ENCODE peak calls at places on chromosomes 2 and 18, in nine cellular contexts. U, R, W, Z, B, J, A, Y and M are unnamed samples. For H3K27me3, the result is how much of the 10 kb centered on the place peaks cover.

GRCh38 chr18:22705328-22705727 is 227.8 kb upstream of the RBBP8 start:
- DNase-seq in W (no peak), R (no peak), J (no peak), B (peak), U (no peak), Z (no peak), Y (no peak), A (peak), M (no peak)

GRCh38 chr2:216991563-216991962 is 131.7 kb upstream of the TNP1 start:
- DNase-seq in B (peak), J (no peak), U (no peak), A (no peak), Z (no peak), Y (peak), W (peak), R (no peak), M (no peak)

GRCh38 chr2:20474757-20475566 is 28.1 kb downstream of the RHOB start:
- DNase-seq in J (no peak), R (no peak), Y (no peak), Z (no peak), W (no peak), U (no peak), A (no peak), B (no peak), M (no peak)

GRCh38 chr2:126385441-126385840 is 270.5 kb upstream of the GYPC start:
- DNase-seq in Z (no peak), W (no peak), B (no peak), Y (no peak), U (no peak), J (no peak), R (no peak), A (no peak), M (no peak)

GRCh38 chr2:220103596-220103995 is 476.2 kb downstream of the SLC4A3 start:
- DNase-seq in U (no peak), B (no peak), R (no peak), Y (no peak), A (no peak), W (no peak), Z (no peak), J (no peak), M (no peak)

GRCh38 chr18:48303883-48304282 is 105.3 kb downstream of the ZBTB7C start:
- DNase-seq in R (no peak), Z (no peak), J (no peak), W (no peak), B (no peak), A (no peak), Y (no peak), U (no peak), M (no peak)

GRCh38 chr2:201904529-201905420 is 98.4 kb downstream of the CDK15 start:
- DNase-seq in J (no peak), Y (no peak), A (peak), W (no peak), Z (no peak), R (no peak), B (peak), U (no peak), M (no peak)

GRCh38 chr18:36634573-36635216 is 194.1 kb downstream of the TPGS2 start:
- DNase-seq in W (no peak), Y (no peak), Z (no peak), U (no peak), R (no peak), J (no peak), A (peak), B (no peak), M (no peak)

GRCh38 chr2:200302940-200303727 is 3.4 kb upstream of the SPATS2L start:
- DNase-seq in R (no peak), B (no peak), A (peak), Y (no peak), W (no peak), U (no peak), Z (no peak), J (no peak), M (no peak)

GRCh38 chr2:127590386-127591190 is 55.1 kb downstream of the MYO7B start:
- DNase-seq in A (no peak), U (no peak), R (no peak), J (no peak), Y (no peak), Z (no peak), B (no peak), W (no peak), M (no peak)

GRCh38 chr2:71933467-71934319 is 214.0 kb downstream of the CYP26B1 start:
- DNase-seq in Z (no peak), A (peak), U (no peak), J (no peak), R (no peak), B (no peak), W (no peak), Y (no peak), M (peak)

GRCh38 chr2:199778655-199779054 is 72.3 kb downstream of the FTCDNL1 start:
- DNase-seq in W (no peak), J (no peak), R (no peak), Y (no peak), Z (no peak), A (no peak), U (no peak), B (no peak), M (no peak)

GRCh38 chr2:165007162-165007744 is 51.9 kb upstream of the SLC38A11 start:
- DNase-seq in W (no peak), A (no peak), B (peak), R (no peak), Y (no peak), U (no peak), Z (no peak), J (no peak), M (no peak)

GRCh38 chr2:55779459-55780421 is 86.1 kb upstream of the PNPT1 start:
- DNase-seq in Y (no peak), Z (no peak), U (no peak), A (peak), R (no peak), B (peak), W (no peak), J (no peak), M (peak)

GRCh38 chr2:167719410-167719809 is 528.0 kb downstream of the STK39 start:
- DNase-seq in B (no peak), Z (no peak), J (no peak), U (no peak), Y (no peak), W (no peak), R (no peak), A (no peak), M (no peak)

GRCh38 chr2:142880275-142880674 is 2.8 kb downstream of the KYNU start:
- DNase-seq in Z (no peak), B (peak), R (no peak), U (no peak), W (no peak), Y (no peak), A (peak), J (no peak), M (no peak)

GRCh38 chr2:188369365-188369764 is 77.7 kb downstream of the GULP1 start:
- DNase-seq in W (no peak), B (peak), Z (no peak), Y (no peak), J (no peak), A (peak), U (no peak), R (peak), M (peak)

GRCh38 chr2:96584017-96584416 is 47.5 kb downstream of the ARID5A start:
- DNase-seq in U (no peak), Z (no peak), Y (no peak), A (peak), B (no peak), R (no peak), W (no peak), J (no peak), M (no peak)

DNA sequence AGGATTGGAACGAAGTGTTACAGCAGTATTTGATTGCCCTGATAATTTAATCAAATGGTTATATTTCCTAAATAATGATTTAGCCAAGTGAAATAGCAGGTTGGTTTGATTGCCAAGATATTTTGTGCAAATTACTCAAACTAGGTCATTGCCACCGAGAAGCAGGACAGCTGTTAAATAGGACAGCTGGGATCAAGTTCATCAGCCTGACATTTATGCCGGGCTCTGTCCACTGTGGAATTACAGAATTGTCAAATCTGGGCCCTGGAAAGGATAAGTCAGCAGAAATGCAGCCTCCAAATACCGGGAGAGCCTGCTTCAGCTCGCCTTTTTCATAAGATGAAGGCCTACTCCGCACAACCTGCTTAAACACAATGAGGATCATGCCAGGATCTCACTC is 73.9 kb upstream of the RPL31 start:
- DNase-seq in B (no peak), W (no peak), Y (no peak), Z (no peak), U (no peak), A (no peak), J (no peak), R (no peak), M (no peak)
- H3K27me3 ChIP-seq in B (under half), W (under half), Y (under half), Z (under half), U (under half), A (under half), J (under half), R (under half), M (under half)

GRCh38 chr2:238235331-238235732 is 4.5 kb downstream of the HES6 start:
- DNase-seq in W (no peak), U (no peak), R (no peak), Z (no peak), B (peak), A (peak), Y (no peak), J (no peak), M (no peak)

GRCh38 chr2:238238311-238238765 is 1.5 kb downstream of the HES6 start:
- DNase-seq in R (no peak), Z (no peak), Y (no peak), U (no peak), J (no peak), B (no peak), A (no peak), W (no peak), M (no peak)

GRCh38 chr2:238235856-238236255 is 4.0 kb downstream of the HES6 start:
- DNase-seq in B (no peak), Y (no peak), Z (no peak), U (no peak), A (no peak), R (no peak), W (no peak), J (no peak), M (no peak)

GRCh38 chr2:238237441-238237840 is 2.4 kb downstream of the HES6 start:
- DNase-seq in R (no peak), A (no peak), Z (no peak), B (no peak), J (no peak), U (no peak), Y (no peak), W (peak), M (no peak)

GRCh38 chr2:238236571-238236970 is 3.3 kb downstream of the HES6 start:
- DNase-seq in Z (no peak), U (no peak), A (no peak), W (no peak), J (no peak), Y (no peak), B (no peak), R (no peak), M (no peak)
- H3K27me3 ChIP-seq in Z (under half), U (under half), A (under half), W (under half), J (under half), Y (under half), B (under half), R (under half), M (half or more)

GRCh38 chr2:222303828-222304736 is 5.3 kb upstream of the PAX3 start:
- DNase-seq in W (no peak), Y (no peak), B (no peak), R (no peak), U (no peak), A (no peak), J (peak), Z (no peak), M (no peak)

GRCh38 chr2:222302178-222303018 is 3.6 kb upstream of the PAX3 start:
- DNase-seq in Y (no peak), R (no peak), U (no peak), W (peak), Z (no peak), B (no peak), J (peak), A (no peak), M (no peak)

GRCh38 chr2:222304737-222305509 is 6.1 kb upstream of the PAX3 start:
- DNase-seq in U (no peak), A (no peak), J (peak), R (no peak), B (no peak), Z (no peak), Y (no peak), W (no peak), M (no peak)

GRCh38 chr2:222301296-222301997 is 2.6 kb upstream of the PAX3 start:
- DNase-seq in J (peak), Z (no peak), U (no peak), Y (no peak), W (peak), A (no peak), B (no peak), R (no peak), M (no peak)

DNA sequence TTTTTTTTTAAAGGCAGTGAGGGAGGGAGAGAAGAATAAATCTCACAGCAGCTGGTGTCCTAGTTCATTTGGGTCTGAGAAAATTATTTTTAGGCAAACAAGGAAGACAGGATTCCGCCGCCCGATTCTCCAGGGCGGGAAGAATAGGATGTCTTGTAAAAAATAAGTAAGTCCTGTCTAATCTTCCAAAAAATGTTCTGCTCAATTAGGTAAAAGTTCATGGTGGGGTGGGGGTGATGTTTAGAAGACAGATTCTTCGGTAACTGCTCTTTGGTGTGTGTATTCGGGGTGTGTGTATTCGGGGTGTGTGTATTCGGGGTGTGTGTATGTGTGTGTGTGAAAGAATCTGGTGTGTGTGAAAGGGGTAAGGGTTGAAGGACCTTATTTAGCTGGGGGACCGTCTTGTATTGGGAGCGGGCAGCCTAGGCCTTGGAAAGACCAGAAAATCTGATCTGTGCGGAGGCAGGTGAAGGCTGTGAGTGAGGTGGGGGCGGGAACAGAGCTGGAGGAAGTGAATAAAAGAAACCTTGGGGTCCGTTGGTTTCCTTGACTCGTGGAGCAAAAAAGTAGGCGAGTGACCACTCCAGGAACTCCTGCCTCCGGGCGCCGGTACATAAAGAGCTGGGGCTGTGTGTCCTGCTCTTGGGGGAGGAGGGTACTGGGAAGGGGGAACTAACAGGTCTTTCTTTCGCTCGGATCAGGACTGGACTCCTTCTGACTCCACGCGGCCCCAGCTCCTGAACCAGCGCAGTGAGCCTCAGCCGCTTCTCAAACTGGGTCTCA is 4.4 kb upstream of the PAX3 start:
- DNase-seq in Y (no peak), R (no peak), J (no peak), Z (no peak), B (no peak), U (no peak), W (no peak), A (no peak), M (no peak)
- H3K27me3 ChIP-seq in Y (under half), R (half or more), J (under half), Z (half or more), B (half or more), U (under half), W (under half), A (half or more), M (half or more)

GRCh38 chr2:60838481-60838880 is 42.9 kb upstream of the REL start:
- DNase-seq in J (no peak), Z (no peak), W (no peak), A (no peak), R (no peak), Y (no peak), U (no peak), B (no peak), M (no peak)
- H3K27me3 ChIP-seq in J (under half), Z (under half), W (under half), A (under half), R (under half), Y (under half), U (under half), B (under half), M (under half)